ENCODE peak calls at places on chromosomes 1 and 21, in five cellular contexts. One of them, this sample, is unnamed.

GRCh38 chr1:155006601-155007101 is 4.0 kb downstream of the ZBTB7B start:
- DNase-seq in AG09319: no peak
- DNase-seq in T-helper 2 cell: no peak
- DNase-seq in cardiac muscle cell: no peak
- DNase-seq in stimulated activated CD4-positive, alpha-beta T cell treated with anti-CD3 and anti-CD28 coated beads, Interleukin-1b, Interleukin-23, amount 100 ng/mL, for 24 hours: no peak
- DNase-seq in this sample: no peak

GRCh38 chr1:48848035-48848434 is 71.3 kb upstream of the BEND5 start:
- DNase-seq in AG09319: no peak
- DNase-seq in T-helper 2 cell: no peak
- DNase-seq in cardiac muscle cell: no peak
- DNase-seq in stimulated activated CD4-positive, alpha-beta T cell treated with anti-CD3 and anti-CD28 coated beads, Interleukin-1b, Interleukin-23, amount 100 ng/mL, for 24 hours: no peak
- DNase-seq in this sample: no peak

GRCh38 chr1:27591622-27592021 is 12.3 kb downstream of the AHDC1 start:
- DNase-seq in AG09319: no peak
- DNase-seq in T-helper 2 cell: no peak
- DNase-seq in cardiac muscle cell: no peak
- DNase-seq in stimulated activated CD4-positive, alpha-beta T cell treated with anti-CD3 and anti-CD28 coated beads, Interleukin-1b, Interleukin-23, amount 100 ng/mL, for 24 hours: no peak
- DNase-seq in this sample: no peak

GRCh38 chr1:35559317-35559944 is 1.8 kb downstream of the NCDN start:
- DNase-seq in AG09319: no peak
- DNase-seq in T-helper 2 cell: no peak
- DNase-seq in cardiac muscle cell: no peak
- DNase-seq in stimulated activated CD4-positive, alpha-beta T cell treated with anti-CD3 and anti-CD28 coated beads, Interleukin-1b, Interleukin-23, amount 100 ng/mL, for 24 hours: no peak
- DNase-seq in this sample: no peak

GRCh38 chr1:23149110-23149509 is 19.5 kb downstream of the LUZP1 start:
- DNase-seq in AG09319: no peak
- DNase-seq in T-helper 2 cell: no peak
- DNase-seq in cardiac muscle cell: no peak
- DNase-seq in stimulated activated CD4-positive, alpha-beta T cell treated with anti-CD3 and anti-CD28 coated beads, Interleukin-1b, Interleukin-23, amount 100 ng/mL, for 24 hours: no peak
- DNase-seq in this sample: no peak

GRCh38 chr1:30572192-30572591 is 151.2 kb downstream of the MATN1 start:
- DNase-seq in AG09319: no peak
- DNase-seq in T-helper 2 cell: no peak
- DNase-seq in cardiac muscle cell: no peak
- DNase-seq in stimulated activated CD4-positive, alpha-beta T cell treated with anti-CD3 and anti-CD28 coated beads, Interleukin-1b, Interleukin-23, amount 100 ng/mL, for 24 hours: no peak
- DNase-seq in this sample: no peak

GRCh38 chr1:182166750-182167149 is 105.2 kb upstream of the ZNF648 start:
- DNase-seq in AG09319: no peak
- DNase-seq in T-helper 2 cell: no peak
- DNase-seq in cardiac muscle cell: no peak
- DNase-seq in stimulated activated CD4-positive, alpha-beta T cell treated with anti-CD3 and anti-CD28 coated beads, Interleukin-1b, Interleukin-23, amount 100 ng/mL, for 24 hours: no peak
- DNase-seq in this sample: no peak

GRCh38 chr1:154769193-154769895 is 100.7 kb downstream of the KCNN3 start:
- DNase-seq in AG09319: no peak
- DNase-seq in T-helper 2 cell: no peak
- DNase-seq in cardiac muscle cell: no peak
- DNase-seq in stimulated activated CD4-positive, alpha-beta T cell treated with anti-CD3 and anti-CD28 coated beads, Interleukin-1b, Interleukin-23, amount 100 ng/mL, for 24 hours: no peak
- DNase-seq in this sample: no peak

GRCh38 chr1:96538883-96539282 is 182.7 kb upstream of the PTBP2 start:
- DNase-seq in AG09319: peak; percentile 90
- DNase-seq in T-helper 2 cell: no peak
- DNase-seq in cardiac muscle cell: peak; percentile 12
- DNase-seq in stimulated activated CD4-positive, alpha-beta T cell treated with anti-CD3 and anti-CD28 coated beads, Interleukin-1b, Interleukin-23, amount 100 ng/mL, for 24 hours: no peak
- DNase-seq in this sample: peak; percentile 76

GRCh38 chr1:195754297-195754696 is 853.9 kb downstream of the KCNT2 start:
- DNase-seq in AG09319: no peak
- DNase-seq in T-helper 2 cell: no peak
- DNase-seq in cardiac muscle cell: no peak
- DNase-seq in stimulated activated CD4-positive, alpha-beta T cell treated with anti-CD3 and anti-CD28 coated beads, Interleukin-1b, Interleukin-23, amount 100 ng/mL, for 24 hours: no peak
- DNase-seq in this sample: no peak

GRCh38 chr21:39452207-39452964 is 616 bp downstream of the SH3BGR start:
- DNase-seq in AG09319: peak; percentile 43
- DNase-seq in T-helper 2 cell: no peak
- DNase-seq in cardiac muscle cell: no peak
- DNase-seq in stimulated activated CD4-positive, alpha-beta T cell treated with anti-CD3 and anti-CD28 coated beads, Interleukin-1b, Interleukin-23, amount 100 ng/mL, for 24 hours: no peak
- DNase-seq in this sample: no peak

GRCh38 chr1:3652538-3653285 is 396 bp downstream of the TP73 start:
- DNase-seq in AG09319: no peak
- DNase-seq in T-helper 2 cell: no peak
- DNase-seq in cardiac muscle cell: no peak
- DNase-seq in stimulated activated CD4-positive, alpha-beta T cell treated with anti-CD3 and anti-CD28 coated beads, Interleukin-1b, Interleukin-23, amount 100 ng/mL, for 24 hours: no peak
- DNase-seq in this sample: no peak

GRCh38 chr1:19505694-19506457 is 20.5 kb upstream of the CAPZB start:
- DNase-seq in AG09319: no peak
- DNase-seq in T-helper 2 cell: no peak
- DNase-seq in cardiac muscle cell: no peak
- DNase-seq in stimulated activated CD4-positive, alpha-beta T cell treated with anti-CD3 and anti-CD28 coated beads, Interleukin-1b, Interleukin-23, amount 100 ng/mL, for 24 hours: no peak
- DNase-seq in this sample: no peak